ENCODE peak calls at places on chromosome 4, in ten cellular contexts. D is COLO829; B is AG04449; M is left lung; I is mesothelial cell of epicardium; K is stimulated activated CD4-positive, alpha-beta T cell treated with anti-CD3 and anti-CD28 coated beads, Interleukin-15, amount 100 ng/mL, for 24 hours; W is cardiac muscle cell; E is head of caudate nucleus; J is epithelial cell of prostate; Q is esophagus squamous epithelium. U is an unnamed sample.

GRCh38 chr4:41572414-41572986 is 34.5 kb downstream of the LIMCH1 start:
- DNase-seq in D (no peak), I (no peak), K (no peak), W (no peak), B (no peak), J (no peak), Q (no peak), M (no peak), E (no peak), U (no peak)

GRCh38 chr4:27429260-27429970 is 568.8 kb downstream of the STIM2 start:
- DNase-seq in J (no peak), M (no peak), I (no peak), W (no peak), K (no peak), Q (no peak), D (no peak), E (peak; percentile 28), B (no peak), U (no peak)

GRCh38 chr4:182738283-182739047 is 178.7 kb downstream of the DCTD start:
- DNase-seq in B (no peak), E (no peak), D (no peak), J (no peak), K (no peak), I (no peak), Q (no peak), M (no peak), W (no peak), U (no peak)

GRCh38 chr4:145796338-145796737 is 116.4 kb downstream of the C4orf51 start:
- DNase-seq in Q (no peak), E (no peak), B (no peak), D (no peak), K (no peak), M (no peak), J (no peak), W (no peak), I (no peak), U (no peak)

GRCh38 chr4:7337196-7338058 is 97.3 kb downstream of the PSAPL1 start:
- DNase-seq in I (no peak), K (no peak), B (no peak), J (no peak), Q (no peak), E (no peak), M (no peak), D (no peak), W (no peak), U (no peak)

GRCh38 chr4:76053730-76054129 is 17.9 kb upstream of the CXCL11 start:
- DNase-seq in E (no peak), B (no peak), I (no peak), M (no peak), Q (no peak), J (no peak), W (no peak), D (peak; percentile 95), K (no peak), U (no peak)

GRCh38 chr4:54005475-54005874 is 58.9 kb downstream of the CHIC2 start:
- DNase-seq in J (no peak), M (no peak), W (no peak), B (no peak), K (no peak), Q (no peak), I (no peak), E (no peak), D (no peak), U (no peak)

GRCh38 chr4:125891597-125892258 is 577.0 kb downstream of the FAT4 start:
- DNase-seq in Q (no peak), W (no peak), B (peak; percentile 97), I (no peak), M (no peak), D (peak; percentile 20), J (no peak), E (no peak), K (no peak), U (no peak)

GRCh38 chr4:42150653-42151567 is 1.5 kb downstream of the BEND4 start:
- DNase-seq in Q (no peak), E (no peak), K (peak; percentile 8), J (no peak), I (no peak), M (no peak), W (peak; percentile 13), B (no peak), D (no peak), U (no peak)

GRCh38 chr4:177673980-177674504 is 231.8 kb upstream of the AGA start:
- DNase-seq in M (no peak), I (no peak), E (no peak), B (no peak), J (no peak), Q (no peak), K (no peak), W (no peak), D (no peak), U (no peak)

GRCh38 chr4:121943941-121944340 is 7.9 kb downstream of the TRPC3 start:
- DNase-seq in D (no peak), J (no peak), K (peak; percentile 29), M (no peak), B (no peak), I (no peak), W (no peak), Q (no peak), E (no peak), U (peak; percentile 30)

GRCh38 chr4:145099653-145100052 is 1.5 kb downstream of the ABCE1 start:
- DNase-seq in Q (no peak), I (no peak), E (no peak), W (no peak), J (no peak), M (no peak), D (peak; percentile 66), K (no peak), B (no peak), U (no peak)

GRCh38 chr4:174215936-174216699 is 67.3 kb downstream of the FBXO8 start:
- DNase-seq in Q (no peak), B (no peak), I (no peak), J (no peak), E (no peak), D (no peak), K (no peak), M (no peak), W (peak; percentile 67), U (no peak)

GRCh38 chr4:184448828-184449227 is 25.5 kb downstream of the IRF2 start:
- DNase-seq in M (peak; percentile 54), W (no peak), D (peak; percentile 68), E (peak; percentile 55), Q (no peak), J (no peak), B (no peak), K (peak; percentile 8), I (no peak), U (no peak)

GRCh38 chr4:122758033-122758432 is 25.5 kb downstream of the BBS12 start:
- DNase-seq in Q (no peak), I (no peak), M (no peak), E (no peak), D (peak; percentile 38), K (no peak), B (no peak), J (no peak), W (peak; percentile 37), U (no peak)

GRCh38 chr4:14621731-14622459 is 380.4 kb upstream of the CPEB2 start:
- DNase-seq in B (no peak), J (no peak), E (no peak), Q (no peak), I (no peak), D (no peak), W (peak; percentile 83), K (no peak), M (no peak), U (no peak)

GRCh38 chr4:72631296-72631695 is 62.3 kb upstream of the ADAMTS3 start:
- DNase-seq in D (peak; percentile 27), I (no peak), W (no peak), K (no peak), Q (no peak), B (peak; percentile 9), J (peak; percentile 80), E (no peak), M (no peak), U (no peak)

GRCh38 chr4:17561195-17561909 is 15.6 kb upstream of the LAP3 start:
- DNase-seq in M (no peak), B (no peak), Q (no peak), E (peak; percentile 13), K (peak; percentile 7), W (no peak), D (peak; percentile 38), I (no peak), J (peak; percentile 46), U (peak; percentile 15)

GRCh38 chr4:147822128-147822527 is 90.2 kb downstream of the ARHGAP10 start:
- DNase-seq in W (peak; percentile 40), K (no peak), B (no peak), D (no peak), E (no peak), Q (no peak), M (peak; percentile 87), J (peak; percentile 82), I (no peak), U (no peak)

GRCh38 chr4:171983935-171984805 is 171.0 kb downstream of the GALNTL6 start:
- DNase-seq in K (no peak), Q (no peak), W (no peak), E (no peak), B (no peak), D (no peak), I (no peak), M (no peak), J (no peak), U (no peak)

GRCh38 chr4:74433043-74433442 is 11.9 kb upstream of the AREG start:
- DNase-seq in J (no peak), Q (no peak), M (no peak), K (no peak), B (peak; percentile 19), W (no peak), E (no peak), D (no peak), I (no peak), U (no peak)

GRCh38 chr4:78653655-78654054 is 102.1 kb downstream of the ANXA3 start:
- DNase-seq in D (no peak), I (no peak), B (no peak), J (no peak), E (no peak), W (no peak), M (no peak), Q (no peak), K (no peak), U (no peak)

GRCh38 chr4:3739577-3739976 is 26.6 kb upstream of the ADRA2C start:
- DNase-seq in M (no peak), J (no peak), E (no peak), B (no peak), W (no peak), K (no peak), D (no peak), Q (no peak), I (no peak), U (no peak)

GRCh38 chr4:72376901-72377300 is 192.1 kb downstream of the ADAMTS3 start:
- DNase-seq in B (no peak), M (no peak), D (no peak), E (no peak), K (no peak), J (no peak), I (no peak), Q (no peak), W (no peak), U (no peak)

GRCh38 chr4:178553201-178553600 is 1111.0 kb upstream of the AGA start:
- DNase-seq in K (no peak), Q (no peak), E (no peak), M (no peak), B (no peak), W (no peak), D (no peak), J (no peak), I (no peak), U (no peak)

GRCh38 chr4:95764961-95765360 is 74.9 kb upstream of the PDHA2 start:
- DNase-seq in I (no peak), B (no peak), W (no peak), E (no peak), D (no peak), K (no peak), Q (no peak), J (no peak), M (no peak), U (no peak)

GRCh38 chr4:1693131-1693896 is 9.2 kb upstream of the FAM53A start:
- DNase-seq in M (peak; percentile 82), D (peak; percentile 40), K (peak; percentile 80), W (peak; percentile 84), E (peak; percentile 65), B (no peak), I (peak; percentile 70), J (no peak), Q (no peak), U (peak; percentile 84)

GRCh38 chr4:177119021-177119461 is 190.6 kb upstream of the NEIL3 start:
- DNase-seq in B (no peak), E (no peak), M (no peak), J (no peak), D (no peak), W (no peak), K (no peak), Q (no peak), I (no peak), U (no peak)

U was measured in activated CD4-positive, alpha-beta memory T cell treated with anti-CD3 and anti-CD28 coated beads for 36 hours.